ENCODE peak calls at places on chromosomes 11 and 22, in four cellular contexts. One of them, this sample, is unnamed. For H3K9me3, the result is how much of the 10 kb centered on the place peaks cover.

GRCh38 chr22:27108425-27109114 is 451.2 kb downstream of the MIAT start:
- DNase-seq in effector memory CD4-positive, alpha-beta T cell: no peak
- DNase-seq in adrenal gland: peak
- DNase-seq in SJSA1: no peak
- DNase-seq in this sample: no peak

GRCh38 chr11:74380746-74381439 is 17.3 kb downstream of the PGM2L1 start:
- DNase-seq in effector memory CD4-positive, alpha-beta T cell: no peak
- DNase-seq in adrenal gland: no peak
- DNase-seq in SJSA1: no peak
- DNase-seq in this sample: no peak

GRCh38 chr11:46210133-46210636 is 67.3 kb upstream of the CREB3L1 start:
- DNase-seq in effector memory CD4-positive, alpha-beta T cell: no peak
- DNase-seq in adrenal gland: peak
- DNase-seq in SJSA1: peak
- DNase-seq in this sample: no peak

GRCh38 chr22:37321288-37321687 is 39.0 kb downstream of the CYTH4 start:
- DNase-seq in effector memory CD4-positive, alpha-beta T cell: no peak
- DNase-seq in adrenal gland: no peak
- DNase-seq in SJSA1: no peak
- DNase-seq in this sample: no peak

GRCh38 chr11:16812274-16812673 is 73.8 kb downstream of the C11orf58 start:
- DNase-seq in effector memory CD4-positive, alpha-beta T cell: no peak
- DNase-seq in adrenal gland: no peak
- DNase-seq in SJSA1: no peak
- DNase-seq in this sample: no peak

GRCh38 chr11:85167038-85167437 is 460.1 kb downstream of the DLG2 start:
- DNase-seq in effector memory CD4-positive, alpha-beta T cell: no peak
- DNase-seq in adrenal gland: no peak
- DNase-seq in SJSA1: no peak
- DNase-seq in this sample: no peak

GRCh38 chr11:107856981-107857517 is 1.5 kb downstream of the SLC35F2 start:
- DNase-seq in effector memory CD4-positive, alpha-beta T cell: no peak
- DNase-seq in adrenal gland: no peak
- DNase-seq in SJSA1: no peak
- DNase-seq in this sample: no peak

GRCh38 chr11:45178890-45179663 is 32.6 kb downstream of the PRDM11 start:
- DNase-seq in effector memory CD4-positive, alpha-beta T cell: no peak
- DNase-seq in adrenal gland: no peak
- DNase-seq in SJSA1: no peak
- DNase-seq in this sample: no peak

GRCh38 chr11:130897262-130898182 is 18.8 kb downstream of the SNX19 start:
- DNase-seq in effector memory CD4-positive, alpha-beta T cell: no peak
- DNase-seq in adrenal gland: peak
- DNase-seq in SJSA1: peak
- DNase-seq in this sample: peak

GRCh38 chr22:46299101-46299500 is 2.4 kb downstream of the GTSE1 start:
- DNase-seq in effector memory CD4-positive, alpha-beta T cell: no peak
- DNase-seq in adrenal gland: no peak
- DNase-seq in SJSA1: no peak
- DNase-seq in this sample: no peak

GRCh38 chr22:46294784-46295183 is 1.9 kb upstream of the GTSE1 start:
- DNase-seq in effector memory CD4-positive, alpha-beta T cell: no peak
- DNase-seq in adrenal gland: no peak
- DNase-seq in SJSA1: no peak
- DNase-seq in this sample: no peak

GRCh38 chr22:46297151-46297819 is 615 bp downstream of the GTSE1 start:
- DNase-seq in effector memory CD4-positive, alpha-beta T cell: no peak
- DNase-seq in adrenal gland: peak
- DNase-seq in SJSA1: peak
- DNase-seq in this sample: no peak

GRCh38 chr22:46295277-46295971 is 1.2 kb upstream of the GTSE1 start:
- DNase-seq in effector memory CD4-positive, alpha-beta T cell: no peak
- DNase-seq in adrenal gland: no peak
- DNase-seq in SJSA1: no peak
- DNase-seq in this sample: no peak

GRCh38 chr22:46296257-46297150 is at the start of gene GTSE1:
- DNase-seq in effector memory CD4-positive, alpha-beta T cell: peak
- DNase-seq in adrenal gland: peak
- DNase-seq in SJSA1: peak
- DNase-seq in this sample: peak
- H3K9me3 ChIP-seq in effector memory CD4-positive, alpha-beta T cell: under half
- H3K9me3 ChIP-seq in adrenal gland: under half
- H3K9me3 ChIP-seq in SJSA1: under half
- H3K9me3 ChIP-seq in this sample: under half

GRCh38 chr11:125554038-125554437 is 15.2 kb upstream of the EI24 start:
- DNase-seq in effector memory CD4-positive, alpha-beta T cell: no peak
- DNase-seq in adrenal gland: no peak
- DNase-seq in SJSA1: no peak
- DNase-seq in this sample: no peak

GRCh38 chr11:125553357-125553756 is 15.9 kb upstream of the EI24 start:
- DNase-seq in effector memory CD4-positive, alpha-beta T cell: no peak
- DNase-seq in adrenal gland: no peak
- DNase-seq in SJSA1: no peak
- DNase-seq in this sample: no peak

GRCh38 chr11:125551835-125552342 is 17.4 kb upstream of the EI24 start:
- DNase-seq in effector memory CD4-positive, alpha-beta T cell: no peak
- DNase-seq in adrenal gland: no peak
- DNase-seq in SJSA1: no peak
- DNase-seq in this sample: no peak

GRCh38 chr11:125552927-125553326 is 16.4 kb upstream of the EI24 start:
- DNase-seq in effector memory CD4-positive, alpha-beta T cell: no peak
- DNase-seq in adrenal gland: no peak
- DNase-seq in SJSA1: no peak
- DNase-seq in this sample: no peak

DNA sequence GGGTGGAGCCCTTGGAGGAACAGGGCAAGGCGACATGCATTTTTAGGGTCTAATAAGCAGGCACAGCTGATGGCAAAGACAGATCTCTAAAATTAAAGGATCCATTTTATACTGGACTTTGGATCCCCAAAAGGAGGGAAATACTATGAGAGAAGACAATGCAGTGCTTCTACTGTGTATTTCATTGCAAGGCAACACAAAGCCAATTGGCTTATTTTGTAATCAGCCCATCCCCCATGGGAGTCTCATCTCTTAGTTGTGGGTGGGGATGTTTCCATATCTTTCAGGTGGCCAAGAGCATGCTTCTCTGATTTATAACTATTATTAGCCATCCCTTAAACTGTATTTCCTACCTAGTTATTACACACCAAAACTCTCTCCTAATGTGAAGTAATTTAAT is 18.5 kb upstream of the EI24 start:
- DNase-seq in effector memory CD4-positive, alpha-beta T cell: no peak
- DNase-seq in adrenal gland: no peak
- DNase-seq in SJSA1: no peak
- DNase-seq in this sample: no peak
- H3K9me3 ChIP-seq in effector memory CD4-positive, alpha-beta T cell: under half
- H3K9me3 ChIP-seq in adrenal gland: under half
- H3K9me3 ChIP-seq in SJSA1: under half
- H3K9me3 ChIP-seq in this sample: under half

DNA sequence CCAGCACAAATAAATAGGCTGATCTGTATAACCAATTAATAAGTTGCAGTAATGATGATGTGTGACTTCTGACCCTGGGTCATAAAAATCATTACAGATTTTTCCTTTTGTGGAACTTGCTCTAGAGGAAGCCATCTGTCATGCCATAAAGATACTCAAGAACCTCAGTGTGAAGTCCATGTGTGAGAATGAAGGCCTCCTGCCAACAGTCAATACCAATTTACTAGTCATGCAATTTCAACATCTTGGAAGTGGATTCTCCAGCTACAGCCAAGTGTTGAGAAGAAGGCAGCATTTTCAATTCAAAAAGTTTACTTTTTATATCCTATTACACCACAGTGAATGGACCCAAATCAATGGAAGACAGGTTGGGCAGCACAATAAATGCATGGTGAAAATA is 435.7 kb upstream of the LRRC4C start:
- DNase-seq in effector memory CD4-positive, alpha-beta T cell: no peak
- DNase-seq in adrenal gland: no peak
- DNase-seq in SJSA1: no peak
- DNase-seq in this sample: no peak
- H3K9me3 ChIP-seq in effector memory CD4-positive, alpha-beta T cell: under half
- H3K9me3 ChIP-seq in adrenal gland: under half
- H3K9me3 ChIP-seq in SJSA1: under half
- H3K9me3 ChIP-seq in this sample: under half

GRCh38 chr11:50075856-50076255 is 43.2 kb downstream of the OR4C45 start:
- DNase-seq in effector memory CD4-positive, alpha-beta T cell: no peak
- DNase-seq in adrenal gland: no peak
- DNase-seq in SJSA1: no peak
- DNase-seq in this sample: no peak

GRCh38 chr11:50077526-50077925 is 44.9 kb downstream of the OR4C45 start:
- DNase-seq in effector memory CD4-positive, alpha-beta T cell: no peak
- DNase-seq in adrenal gland: no peak
- DNase-seq in SJSA1: no peak
- DNase-seq in this sample: no peak

GRCh38 chr11:50080256-50080655 is 47.6 kb downstream of the OR4C45 start:
- DNase-seq in effector memory CD4-positive, alpha-beta T cell: no peak
- DNase-seq in adrenal gland: no peak
- DNase-seq in SJSA1: no peak
- DNase-seq in this sample: no peak

GRCh38 chr11:50074161-50074560 is 41.5 kb downstream of the OR4C45 start:
- DNase-seq in effector memory CD4-positive, alpha-beta T cell: no peak
- DNase-seq in adrenal gland: no peak
- DNase-seq in SJSA1: no peak
- DNase-seq in this sample: no peak

GRCh38 chr11:50078001-50078400 is 45.3 kb downstream of the OR4C45 start:
- DNase-seq in effector memory CD4-positive, alpha-beta T cell: no peak
- DNase-seq in adrenal gland: no peak
- DNase-seq in SJSA1: no peak
- DNase-seq in this sample: no peak
- H3K9me3 ChIP-seq in effector memory CD4-positive, alpha-beta T cell: under half
- H3K9me3 ChIP-seq in adrenal gland: under half
- H3K9me3 ChIP-seq in SJSA1: under half
- H3K9me3 ChIP-seq in this sample: under half